ENCODE peak calls at places on chromosomes 11 and 22, in ten cellular contexts. N, C, D, Y, Q, A, P, G, V and R are unnamed samples.

GRCh38 chr11:41879186-41879738 is 419.8 kb upstream of the LRRC4C start:
- DNase-seq in G (no peak), P (no peak), Q (no peak), V (no peak), A (no peak), D (no peak), C (no peak), N (peak), Y (no peak), R (no peak)

GRCh38 chr22:29635734-29636357 is 32.4 kb downstream of the NF2 start:
- DNase-seq in G (no peak), N (peak), Y (peak), A (peak), C (peak), D (peak), V (peak), Q (no peak), P (no peak), R (no peak)

GRCh38 chr11:407651-408080 is 7.1 kb downstream of the SIGIRR start:
- DNase-seq in A (no peak), C (no peak), Q (no peak), Y (no peak), N (no peak), P (no peak), G (no peak), V (no peak), D (no peak), R (no peak)

GRCh38 chr11:78798567-78799170 is 224.0 kb upstream of the NARS2 start:
- DNase-seq in Y (peak), N (peak), P (peak), V (no peak), C (peak), G (peak), Q (no peak), D (peak), A (peak), R (peak)

GRCh38 chr11:37905707-37906417 is 1307.8 kb upstream of the RAG2 start:
- DNase-seq in Y (no peak), N (no peak), C (no peak), A (peak), D (peak), Q (no peak), G (no peak), V (no peak), P (no peak), R (no peak)

GRCh38 chr11:20790622-20791021 is 121.2 kb downstream of the NELL1 start:
- DNase-seq in V (no peak), C (no peak), Y (no peak), N (no peak), A (no peak), Q (no peak), D (no peak), G (no peak), P (no peak), R (no peak)

GRCh38 chr11:47136327-47136726 is 40.4 kb downstream of the ARFGAP2 start:
- DNase-seq in C (no peak), P (no peak), V (no peak), A (no peak), Y (no peak), D (no peak), N (no peak), G (no peak), Q (no peak), R (no peak)

GRCh38 chr22:36806824-36807223 is 10.0 kb downstream of the PVALB start:
- DNase-seq in C (no peak), D (no peak), Q (no peak), G (no peak), P (no peak), Y (no peak), N (no peak), V (no peak), A (no peak), R (no peak)

GRCh38 chr11:43984519-43985385 is 42.3 kb downstream of the C11orf96 start:
- DNase-seq in Q (no peak), Y (peak), G (no peak), P (no peak), C (no peak), D (peak), V (no peak), A (peak), N (no peak), R (no peak)

GRCh38 chr11:17277024-17277584 is 565 bp downstream of the NUCB2 start:
- DNase-seq in Y (peak), G (peak), A (peak), P (no peak), Q (no peak), D (no peak), N (peak), V (peak), C (peak), R (peak)

GRCh38 chr22:27337676-27338075 is 463.9 kb downstream of the MN1 start:
- DNase-seq in C (no peak), N (no peak), A (no peak), G (no peak), P (no peak), D (no peak), Y (no peak), Q (no peak), V (no peak), R (no peak)

GRCh38 chr11:61460474-61460881 is 30.6 kb downstream of the SDHAF2 start:
- DNase-seq in Q (no peak), N (no peak), D (no peak), P (no peak), C (peak), V (no peak), Y (no peak), G (no peak), A (no peak), R (no peak)

GRCh38 chr22:19832476-19833108 is 22.1 kb downstream of the GNB1L start:
- DNase-seq in N (no peak), Y (no peak), P (no peak), V (no peak), D (no peak), C (no peak), G (no peak), A (no peak), Q (no peak), R (no peak)

GRCh38 chr11:70913715-70914231 is 338.6 kb downstream of the SHANK2 start:
- DNase-seq in G (peak), A (peak), V (peak), C (peak), Y (peak), P (no peak), N (no peak), D (no peak), Q (no peak), R (no peak)

GRCh38 chr11:64100345-64100744 is 64.6 kb downstream of the FLRT1 start:
- DNase-seq in P (no peak), A (no peak), C (no peak), Y (peak), D (no peak), V (no peak), Q (no peak), N (no peak), G (no peak), R (no peak)

GRCh38 chr11:62540804-62541671 is 5.6 kb downstream of the AHNAK start:
- DNase-seq in Y (no peak), A (no peak), D (no peak), C (peak), P (no peak), V (no peak), N (no peak), Q (no peak), G (no peak), R (peak)

GRCh38 chr11:86978756-86979608 is 23.8 kb upstream of the FZD4 start:
- DNase-seq in Q (no peak), P (no peak), N (peak), Y (peak), G (no peak), C (no peak), D (no peak), A (peak), V (no peak), R (no peak)

GRCh38 chr22:29301716-29302401 is 4.6 kb upstream of the GAS2L1 start:
- DNase-seq in Y (no peak), N (no peak), C (no peak), D (no peak), V (no peak), G (peak), A (no peak), P (no peak), Q (no peak), R (no peak)